ENCODE peak calls at places on chromosomes 4 and X, in four cellular contexts. X is GM12878, N is K562, P is H1. W is an unnamed sample.

GRCh38 chr4:80305466-80305865 is 30.1 kb upstream of the CFAP299 start:
- DNase-seq in X (no peak), N (no peak), P (no peak), W (peak)

GRCh38 chrX:12505127-12505526 is 286.1 kb upstream of the PRPS2 start:
- DNase-seq in X (no peak), N (no peak), P (no peak), W (no peak)

GRCh38 chrX:57929373-57929772 is 19.1 kb upstream of the ZXDA start:
- DNase-seq in X (no peak), N (no peak), P (no peak), W (peak)

GRCh38 chr4:157128395-157128794 is 52.4 kb downstream of the GLRB start:
- DNase-seq in X (no peak), N (no peak), P (no peak), W (peak)

GRCh38 chr4:6771229-6771671 is 11.3 kb upstream of the KIAA0232 start:
- DNase-seq in X (no peak), N (no peak), P (no peak), W (peak)

GRCh38 chr4:123256006-123256405 is 140.6 kb upstream of the SPRY1 start:
- DNase-seq in X (no peak), N (no peak), P (no peak), W (no peak)

GRCh38 chrX:134801267-134801666 is 143.0 kb upstream of the PLAC1 start:
- DNase-seq in X (no peak), N (peak), P (no peak), W (peak)

GRCh38 chr4:154744341-154744948 is 645 bp downstream of the LRAT start:
- DNase-seq in X (no peak), N (no peak), P (no peak), W (no peak)

GRCh38 chr4:1960170-1960825 is 48.5 kb downstream of the NELFA start:
- DNase-seq in X (no peak), N (no peak), P (no peak), W (peak)

GRCh38 chrX:10769165-10769564 is 148.8 kb upstream of the MID1 start:
- DNase-seq in X (no peak), N (peak), P (no peak), W (peak)

GRCh38 chrX:8075606-8076005 is 95.5 kb downstream of the VCX2 start:
- DNase-seq in X (no peak), N (no peak), P (no peak), W (no peak)

GRCh38 chr4:136750898-136751297 is 781.4 kb downstream of the PCDH18 start:
- DNase-seq in X (no peak), N (no peak), P (no peak), W (peak)
- TF ChIP-seq CHD1 in X (no peak), N (no peak), P (no peak), W (no peak)

GRCh38 chr4:120709986-120710385 is 212.5 kb downstream of the PRDM5 start:
- DNase-seq in X (no peak), N (no peak), P (no peak), W (peak)
- TF ChIP-seq CHD1 in X (no peak), N (no peak), P (no peak), W (no peak)

GRCh38 chr4:88609387-88609786 is 17.1 kb downstream of the HERC3 start:
- DNase-seq in X (no peak), N (no peak), P (no peak), W (no peak)

GRCh38 chr4:88614058-88614457 is 21.8 kb downstream of the HERC3 start:
- DNase-seq in X (no peak), N (no peak), P (no peak), W (no peak)

GRCh38 chr4:88613417-88613875 is 21.2 kb downstream of the HERC3 start:
- DNase-seq in X (no peak), N (no peak), P (no peak), W (no peak)

GRCh38 chr4:88606832-88607231 is 14.6 kb downstream of the HERC3 start:
- DNase-seq in X (no peak), N (no peak), P (no peak), W (no peak)

GRCh38 chr4:88610771-88611170 is 18.5 kb downstream of the HERC3 start:
- DNase-seq in X (no peak), N (no peak), P (no peak), W (peak)
- TF ChIP-seq CHD1 in X (no peak), N (no peak), P (no peak), W (no peak)

DNA sequence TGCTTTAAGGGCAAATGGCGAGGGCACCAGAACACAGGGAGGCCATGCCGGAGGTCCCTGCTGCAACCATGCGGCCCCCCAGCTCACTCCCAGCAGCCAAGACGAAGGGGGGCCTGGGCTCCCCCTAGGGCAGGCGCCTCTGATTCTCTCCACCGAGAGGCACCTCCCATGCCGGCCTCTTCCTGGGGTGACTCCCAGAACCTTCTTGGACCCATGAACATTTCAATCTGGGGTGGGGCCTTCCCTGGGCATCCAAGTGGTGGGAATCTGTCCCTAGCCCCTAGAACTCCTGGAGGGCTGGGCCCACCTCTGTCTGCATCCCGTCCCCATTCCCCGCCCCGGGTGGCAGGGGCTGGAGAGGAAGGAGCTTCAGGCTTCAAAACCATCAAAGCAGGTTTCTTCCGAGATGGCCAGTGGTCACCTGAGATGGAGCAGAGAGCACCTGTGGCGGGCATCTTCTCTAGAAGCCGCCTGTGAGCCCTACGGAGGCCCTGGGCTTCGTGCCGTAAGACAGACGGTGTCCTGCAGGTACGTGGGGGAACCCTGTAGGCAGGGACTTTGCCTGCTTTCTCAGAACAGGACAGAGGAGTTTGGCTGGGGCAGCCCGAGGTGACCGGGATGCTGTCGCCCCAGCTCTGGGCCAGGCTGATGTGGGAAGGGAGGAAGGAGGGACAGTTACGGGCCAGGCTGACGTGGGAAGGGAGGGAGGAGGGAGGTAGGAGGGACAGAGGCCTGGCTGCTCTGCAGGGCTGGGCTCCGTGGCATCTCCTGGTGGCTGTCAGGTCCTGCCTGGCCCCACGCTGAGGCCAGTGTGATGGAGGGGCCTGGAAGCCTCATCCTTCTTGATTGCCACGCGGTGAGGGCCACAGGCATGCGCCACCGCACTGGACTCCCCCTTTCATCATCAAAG is 6.8 kb upstream of the SLC25A6 start:
- DNase-seq in X (no peak), N (no peak), P (no peak), W (peak)
- TF ChIP-seq CHD1 in X (no peak), N (no peak), P (no peak), W (no peak)

GRCh38 chr4:152780267-152780811 is 585 bp downstream of the ARFIP1 start:
- DNase-seq in X (no peak), N (peak), P (no peak), W (peak)
- TF ChIP-seq CHD1 in X (no peak), N (no peak), P (no peak), W (no peak)

GRCh38 chrX:67544871-67545771 is 1.3 kb downstream of the AR start:
- DNase-seq in X (no peak), N (no peak), P (peak), W (peak)
- TF ChIP-seq CHD1 in X (no peak), N (no peak), P (no peak), W (no peak)

DNA sequence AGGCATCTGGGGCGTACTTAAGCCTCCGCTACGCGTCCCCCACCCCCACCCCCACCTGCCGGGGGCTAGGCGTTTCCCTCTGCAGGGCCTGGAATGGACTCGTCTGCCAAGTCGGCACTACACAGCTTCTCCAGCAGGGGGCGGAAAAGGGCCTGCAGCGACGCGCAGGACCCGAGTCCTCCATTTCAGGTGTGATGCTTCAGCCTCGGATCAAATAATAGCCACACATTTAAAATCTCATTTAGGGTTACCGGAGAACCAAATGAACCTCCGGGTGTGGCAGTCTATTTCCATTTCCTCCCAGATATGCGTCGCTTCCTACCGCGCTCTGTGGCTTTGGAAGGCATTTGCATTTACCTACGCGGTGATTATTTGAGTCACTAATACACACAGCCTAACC is 2.9 kb downstream of the PAK3 start:
- DNase-seq in X (no peak), N (peak), P (peak), W (peak)
- TF ChIP-seq CHD1 in X (no peak), N (no peak), P (no peak), W (no peak)

GRCh38 chrX:3346436-3347329 is at the start of gene MXRA5:
- DNase-seq in X (no peak), N (no peak), P (peak), W (peak)
- TF ChIP-seq CHD1 in X (no peak), N (no peak), P (no peak), W (no peak)

DNA sequence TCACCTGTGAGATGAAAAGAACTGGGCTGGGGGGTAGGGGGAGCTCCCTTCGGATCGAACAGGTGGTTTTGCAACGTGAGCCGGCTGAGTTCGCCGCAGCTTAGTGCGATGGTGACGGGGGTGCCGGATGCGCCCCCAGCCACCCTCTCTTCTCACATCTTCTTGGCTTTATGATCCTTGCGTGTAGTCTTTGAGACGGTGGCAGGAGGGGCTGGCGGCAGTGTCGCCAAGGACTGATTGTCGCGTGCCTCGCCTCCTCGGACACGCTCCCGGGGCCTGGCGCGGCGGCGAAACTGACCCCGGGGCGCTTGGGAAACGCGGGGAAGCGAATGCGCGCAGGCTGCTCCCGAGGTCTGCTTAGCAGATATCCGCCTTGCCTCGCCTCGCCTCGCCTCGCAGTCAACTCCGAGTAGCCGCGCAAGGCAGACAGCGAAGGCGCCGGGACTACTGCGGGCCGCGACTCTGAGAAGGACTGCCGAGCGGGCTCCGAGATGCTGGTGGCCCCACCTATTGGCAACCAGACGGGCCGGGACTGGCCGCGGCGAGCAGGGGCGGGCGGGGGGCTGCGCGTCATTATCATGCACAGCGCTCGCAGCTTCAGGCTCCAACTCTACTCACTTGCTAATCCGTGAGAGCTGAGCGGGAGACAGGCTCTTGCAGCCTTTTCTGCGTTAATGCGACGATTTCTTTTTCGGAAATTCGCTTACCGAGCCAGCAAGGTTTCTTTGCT is 1.5 kb downstream of the GRID2 start:
- DNase-seq in X (no peak), N (no peak), P (peak), W (peak)
- TF ChIP-seq CHD1 in X (no peak), N (no peak), P (peak), W (no peak)